ENCODE peak calls at places on chromosomes 4 and X, in four cellular contexts. T is H1, F is IMR-90, C is neuronal stem cell. G is an unnamed sample. For H3K4me1, the result is how much of the 10 kb centered on the place peaks cover.

GRCh38 chr4:153532227-153532626 is 66.1 kb downstream of the TMEM131L start:
- DNase-seq in T (no peak), F (no peak), C (no peak), G (no peak)

GRCh38 chr4:176404591-176404990 is 84.8 kb downstream of the SPCS3 start:
- DNase-seq in T (no peak), F (peak), C (no peak), G (no peak)

GRCh38 chr4:19880205-19880604 is 371.5 kb upstream of the SLIT2 start:
- DNase-seq in T (no peak), F (peak), C (no peak), G (peak)

GRCh38 chr4:110669663-110670062 is 46.8 kb upstream of the PITX2 start:
- DNase-seq in T (no peak), F (no peak), C (no peak), G (no peak)

GRCh38 chrX:47112316-47112954 is 32.1 kb downstream of the NDUFB11 start:
- DNase-seq in T (no peak), F (no peak), C (no peak), G (peak)

GRCh38 chrX:371907-372306 is 14.8 kb downstream of the PPP2R3B start:
- DNase-seq in T (no peak), F (no peak), C (no peak), G (no peak)

GRCh38 chrX:153408221-153408721 is 3.0 kb upstream of the ZFP92 start:
- DNase-seq in T (no peak), F (no peak), C (no peak), G (no peak)

GRCh38 chrX:71917621-71918341 is 7.1 kb downstream of the NHSL2 start:
- DNase-seq in T (no peak), F (peak), C (no peak), G (peak)

GRCh38 chrX:40244980-40245379 is 147.2 kb upstream of the BCOR start:
- DNase-seq in T (no peak), F (peak), C (no peak), G (no peak)

GRCh38 chrX:50747471-50747900 is 66.5 kb downstream of the SHROOM4 start:
- DNase-seq in T (no peak), F (peak), C (peak), G (peak)

GRCh38 chr4:16887887-16888286 is 10.6 kb downstream of the LDB2 start:
- DNase-seq in T (no peak), F (no peak), C (no peak), G (peak)

GRCh38 chr4:19119904-19120303 is 1098.3 kb upstream of the LCORL start:
- DNase-seq in T (no peak), F (no peak), C (no peak), G (no peak)

GRCh38 chr4:86357608-86358007 is 2.2 kb downstream of the MAPK10 start:
- DNase-seq in T (no peak), F (no peak), C (no peak), G (no peak)

GRCh38 chr4:15466596-15466995 is 3.1 kb upstream of the CC2D2A start:
- DNase-seq in T (no peak), F (no peak), C (no peak), G (no peak)

GRCh38 chr4:15470149-15470520 is 453 bp downstream of the CC2D2A start:
- DNase-seq in T (no peak), F (peak), C (no peak), G (no peak)

DNA sequence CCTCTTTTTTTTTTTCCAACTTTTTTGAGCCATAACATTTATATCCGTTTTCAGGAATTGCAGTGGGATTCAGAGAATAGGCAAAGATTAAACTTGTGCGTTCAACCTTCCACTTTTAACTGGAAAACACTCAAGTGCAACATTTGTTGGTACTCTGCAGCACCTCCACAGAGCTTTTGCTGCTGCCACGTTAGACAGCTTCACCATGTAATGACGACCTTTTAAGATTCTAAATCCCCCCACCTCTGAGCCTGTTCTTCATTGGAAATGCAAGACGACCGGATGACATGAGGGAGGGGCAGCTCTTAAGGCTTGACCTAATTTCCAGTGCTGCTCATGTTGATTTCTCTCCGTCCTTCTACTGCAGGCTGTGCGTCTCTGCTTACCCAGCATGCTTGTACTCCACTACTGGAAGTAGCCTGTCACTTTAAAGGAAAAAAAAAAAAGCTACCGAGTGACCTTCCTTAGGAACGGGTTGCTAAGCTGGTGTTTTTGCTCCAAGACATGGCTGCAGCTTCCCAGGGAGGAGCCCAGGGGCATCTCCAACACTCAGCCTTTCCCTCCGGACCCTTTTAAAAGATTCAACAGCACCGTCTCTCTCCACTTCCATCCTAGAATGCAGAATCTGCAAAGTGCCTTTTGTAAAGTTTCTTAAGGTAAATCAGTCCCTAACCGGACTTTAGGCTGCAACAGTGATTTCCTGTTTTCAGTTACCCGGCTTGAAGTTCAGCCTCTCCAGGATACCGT is at the start of gene CC2D2A:
- DNase-seq in T (no peak), F (peak), C (peak), G (peak)
- H3K18ac ChIP-seq in T (peak), F (peak), C (no peak), G (peak)

GRCh38 chr4:109436504-109436903 is 2.9 kb downstream of the SEC24B start:
- DNase-seq in T (no peak), F (no peak), C (no peak), G (peak)
- H3K4me1 ChIP-seq in T (under half), F (under half), C (under half), G (under half)

DNA sequence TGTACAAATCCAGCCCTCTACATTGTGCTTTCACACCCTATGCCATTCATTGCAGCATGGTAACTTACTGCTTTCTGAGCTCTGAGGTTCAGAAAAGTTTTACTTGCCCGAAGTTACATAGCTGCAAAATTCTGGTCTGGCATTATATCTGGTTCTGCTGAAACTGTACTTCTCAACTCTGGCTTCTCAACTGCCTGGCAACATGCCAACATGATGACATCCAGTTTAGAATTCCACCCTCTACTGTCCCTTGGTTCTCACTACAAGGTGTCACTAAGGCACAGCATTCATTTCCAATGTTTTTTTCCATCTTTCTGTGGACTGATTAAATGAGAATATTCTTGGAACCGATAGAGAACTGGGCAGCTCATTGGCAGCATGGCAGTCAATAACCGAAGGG is 242.9 kb upstream of the PRPS2 start:
- DNase-seq in T (no peak), F (no peak), C (no peak), G (no peak)
- H3K4ac ChIP-seq in T (no peak), F (no peak), C (no peak), G (no peak)

DNA sequence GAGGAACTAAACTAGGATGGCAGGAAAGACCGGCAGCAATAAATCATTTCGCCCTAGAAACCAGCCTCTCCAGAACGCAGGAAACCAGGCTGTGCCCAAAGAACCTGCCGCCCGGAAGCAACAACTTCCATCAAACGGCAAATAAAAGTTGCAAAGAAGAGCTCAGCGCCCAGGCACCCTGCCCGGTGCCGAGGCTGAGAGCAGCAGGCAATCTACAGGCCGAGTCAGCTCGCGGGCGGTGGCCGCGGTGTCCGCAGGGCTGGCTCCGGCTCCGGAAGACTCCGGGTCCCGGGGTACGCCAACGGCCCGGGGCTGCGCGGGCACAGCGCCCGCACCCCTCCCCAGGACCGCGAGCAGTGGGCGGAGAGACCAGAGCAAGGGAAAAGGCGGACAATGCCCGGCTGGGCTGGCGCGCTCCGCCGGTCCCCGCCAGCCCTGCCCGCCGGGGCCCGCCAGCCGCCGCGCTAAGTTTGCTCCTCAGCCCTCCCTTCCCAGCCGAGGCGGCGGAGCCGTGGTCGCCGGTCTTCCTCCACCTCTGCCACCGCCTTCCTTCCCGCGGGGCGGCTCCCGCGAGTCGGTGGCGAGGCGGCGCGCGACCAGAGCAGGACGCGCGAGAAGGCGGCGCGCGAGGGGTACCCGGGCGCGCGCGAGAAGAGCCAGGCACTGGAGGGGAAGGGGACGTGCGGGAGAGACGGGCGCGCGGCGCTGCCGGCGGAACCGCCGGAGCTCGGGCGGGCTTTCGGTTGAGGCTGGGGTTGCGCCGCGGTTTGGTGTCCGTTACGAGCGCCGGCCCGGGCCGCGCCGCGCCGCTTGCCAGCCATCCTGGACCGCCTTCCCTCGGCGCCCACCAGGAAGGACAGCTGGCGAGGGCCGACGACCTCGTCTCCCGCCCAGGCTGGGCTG is 733 bp downstream of the FRYL start:
- DNase-seq in T (no peak), F (peak), C (peak), G (peak)
- H3K18ac ChIP-seq in T (peak), F (peak), C (peak), G (peak)

DNA sequence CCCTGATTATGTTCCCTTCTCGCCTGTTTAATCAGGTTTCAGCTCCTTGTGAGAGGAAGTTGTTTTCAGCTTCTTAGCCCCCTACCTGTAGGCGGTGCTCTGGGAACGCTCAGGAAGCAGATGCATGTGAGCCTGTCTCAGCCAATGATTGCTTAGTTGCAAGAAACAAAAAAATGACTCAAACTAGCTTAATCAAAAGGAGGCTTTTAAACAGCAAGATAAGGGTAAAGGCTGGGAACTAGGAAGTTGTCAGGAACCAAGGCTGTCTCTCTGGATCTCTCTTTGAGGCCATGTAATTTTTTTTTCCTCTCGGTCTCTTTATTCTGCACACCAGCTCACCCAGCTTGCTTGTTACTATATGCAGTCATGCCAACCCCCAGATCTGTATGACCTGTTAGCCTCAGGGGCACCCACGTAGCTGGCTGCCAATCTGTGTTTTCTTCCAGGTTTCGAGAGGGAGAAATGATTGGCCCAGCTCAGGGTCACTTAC is 109.1 kb downstream of the PTTG2 start:
- DNase-seq in T (no peak), F (peak), C (peak), G (peak)
- H3K4me1 ChIP-seq in T (under half), F (under half), C (under half), G (under half)

GRCh38 chr4:186644316-186644638 is 79.4 kb downstream of the FAT1 start:
- DNase-seq in T (no peak), F (no peak), C (no peak), G (no peak)
- H3K4ac ChIP-seq in T (no peak), F (no peak), C (no peak), G (no peak)

GRCh38 chr4:47462799-47463234 is 685 bp downstream of the COMMD8 start:
- DNase-seq in T (no peak), F (peak), C (no peak), G (no peak)
- H3K18ac ChIP-seq in T (peak), F (peak), C (no peak), G (no peak)

DNA sequence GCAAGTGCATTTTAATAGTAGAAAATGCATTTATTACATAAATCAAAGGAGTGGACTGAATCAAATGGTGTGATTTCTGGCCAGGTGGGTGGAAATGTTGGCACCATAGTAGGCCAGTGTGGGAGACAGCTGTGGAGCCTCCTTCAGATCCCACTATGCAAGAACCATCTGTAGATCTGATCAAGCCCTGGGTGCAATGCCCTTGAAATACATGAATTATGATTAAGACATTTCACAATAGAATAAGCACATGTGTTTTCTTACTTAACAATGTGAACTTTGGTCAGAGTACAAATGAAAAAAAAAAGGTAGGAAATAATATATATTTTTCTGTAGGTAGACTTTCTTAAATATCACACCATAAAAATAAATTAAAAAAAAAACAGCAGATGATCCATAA is 204.4 kb downstream of the PCDH7 start:
- DNase-seq in T (no peak), F (no peak), C (no peak), G (no peak)
- H3K4me1 ChIP-seq in T (under half), F (under half), C (under half), G (under half)

G was measured in mesendoderm.